ENCODE peak calls at places on chromosomes 5 and 9, in eight cellular contexts. One of them, this sample, is unnamed.
A peak's percentile ranks its signal among the peaks of the same experiment; 100 is the strongest.

GRCh38 chr9:93435386-93435785 is 16.1 kb upstream of the FAM120A start:
- DNase-seq in gastrocnemius medialis: no peak
- DNase-seq in endothelial cell of umbilical vein: no peak
- DNase-seq in transverse colon: no peak
- DNase-seq in stomach: no peak
- DNase-seq in body of pancreas: no peak
- DNase-seq in A549: no peak
- DNase-seq in uterus: no peak
- DNase-seq in this sample: no peak

GRCh38 chr9:116391306-116391900 is 237.8 kb downstream of the PAPPA start:
- DNase-seq in uterus: no peak
- DNase-seq in endothelial cell of umbilical vein: no peak
- DNase-seq in stomach: no peak
- DNase-seq in body of pancreas: no peak
- DNase-seq in transverse colon: no peak
- DNase-seq in A549: no peak
- DNase-seq in gastrocnemius medialis: no peak
- DNase-seq in this sample: no peak

GRCh38 chr5:124408738-124409453 is 337.5 kb downstream of the ZNF608 start:
- DNase-seq in body of pancreas: no peak
- DNase-seq in stomach: no peak
- DNase-seq in uterus: no peak
- DNase-seq in endothelial cell of umbilical vein: no peak
- DNase-seq in transverse colon: no peak
- DNase-seq in A549: no peak
- DNase-seq in gastrocnemius medialis: no peak
- DNase-seq in this sample: no peak

GRCh38 chr9:5951686-5952211 is 61.1 kb downstream of the MLANA start:
- DNase-seq in endothelial cell of umbilical vein: no peak
- DNase-seq in transverse colon: no peak
- DNase-seq in A549: peak; percentile 22
- DNase-seq in uterus: no peak
- DNase-seq in stomach: no peak
- DNase-seq in body of pancreas: no peak
- DNase-seq in gastrocnemius medialis: no peak
- DNase-seq in this sample: no peak

GRCh38 chr9:69768716-69769115 is 8.9 kb upstream of the PTAR1 start:
- DNase-seq in gastrocnemius medialis: no peak
- DNase-seq in uterus: no peak
- DNase-seq in endothelial cell of umbilical vein: no peak
- DNase-seq in stomach: no peak
- DNase-seq in A549: no peak
- DNase-seq in transverse colon: no peak
- DNase-seq in body of pancreas: no peak
- DNase-seq in this sample: no peak

GRCh38 chr9:126262738-126263137 is 63.9 kb upstream of the MVB12B start:
- DNase-seq in transverse colon: no peak
- DNase-seq in body of pancreas: no peak
- DNase-seq in endothelial cell of umbilical vein: no peak
- DNase-seq in uterus: no peak
- DNase-seq in stomach: no peak
- DNase-seq in gastrocnemius medialis: no peak
- DNase-seq in A549: no peak
- DNase-seq in this sample: no peak

GRCh38 chr5:139725073-139725830 is 70.4 kb upstream of the PSD2 start:
- DNase-seq in A549: no peak
- DNase-seq in transverse colon: no peak
- DNase-seq in body of pancreas: no peak
- DNase-seq in stomach: peak; percentile 35
- DNase-seq in uterus: peak; percentile 77
- DNase-seq in endothelial cell of umbilical vein: peak; percentile 86
- DNase-seq in gastrocnemius medialis: no peak
- DNase-seq in this sample: peak; percentile 99

GRCh38 chr5:68396722-68397121 is 181.2 kb downstream of the PIK3R1 start:
- DNase-seq in body of pancreas: peak; percentile 52
- DNase-seq in transverse colon: peak; percentile 67
- DNase-seq in uterus: no peak
- DNase-seq in A549: peak; percentile 78
- DNase-seq in stomach: peak; percentile 51
- DNase-seq in endothelial cell of umbilical vein: no peak
- DNase-seq in gastrocnemius medialis: no peak
- DNase-seq in this sample: no peak

GRCh38 chr9:83013867-83014605 is 48.9 kb downstream of the RASEF start:
- DNase-seq in A549: no peak
- DNase-seq in body of pancreas: no peak
- DNase-seq in transverse colon: no peak
- DNase-seq in uterus: no peak
- DNase-seq in gastrocnemius medialis: no peak
- DNase-seq in endothelial cell of umbilical vein: no peak
- DNase-seq in stomach: no peak
- DNase-seq in this sample: no peak

GRCh38 chr9:114114364-114114763 is 15.3 kb upstream of the KIF12 start:
- DNase-seq in stomach: no peak
- DNase-seq in gastrocnemius medialis: no peak
- DNase-seq in A549: no peak
- DNase-seq in uterus: no peak
- DNase-seq in endothelial cell of umbilical vein: no peak
- DNase-seq in transverse colon: no peak
- DNase-seq in body of pancreas: no peak
- DNase-seq in this sample: no peak

GRCh38 chr5:136036293-136036911 is 7.6 kb downstream of the TGFBI start:
- DNase-seq in body of pancreas: no peak
- DNase-seq in A549: no peak
- DNase-seq in stomach: no peak
- DNase-seq in gastrocnemius medialis: no peak
- DNase-seq in transverse colon: no peak
- DNase-seq in endothelial cell of umbilical vein: no peak
- DNase-seq in uterus: no peak
- DNase-seq in this sample: no peak

GRCh38 chr5:83856898-83857297 is 136.2 kb upstream of the HAPLN1 start:
- DNase-seq in transverse colon: no peak
- DNase-seq in stomach: no peak
- DNase-seq in endothelial cell of umbilical vein: no peak
- DNase-seq in body of pancreas: no peak
- DNase-seq in gastrocnemius medialis: no peak
- DNase-seq in uterus: no peak
- DNase-seq in A549: no peak
- DNase-seq in this sample: no peak

GRCh38 chr5:163727028-163727427 is 221.6 kb downstream of the MAT2B start:
- DNase-seq in gastrocnemius medialis: no peak
- DNase-seq in A549: no peak
- DNase-seq in stomach: no peak
- DNase-seq in uterus: no peak
- DNase-seq in body of pancreas: no peak
- DNase-seq in transverse colon: peak; percentile 19
- DNase-seq in endothelial cell of umbilical vein: no peak
- DNase-seq in this sample: peak; percentile 67

GRCh38 chr5:112548246-112548982 is 129.3 kb upstream of the EPB41L4A start:
- DNase-seq in gastrocnemius medialis: no peak
- DNase-seq in stomach: no peak
- DNase-seq in body of pancreas: no peak
- DNase-seq in A549: peak; percentile 27
- DNase-seq in transverse colon: no peak
- DNase-seq in uterus: no peak
- DNase-seq in endothelial cell of umbilical vein: peak; percentile 22
- DNase-seq in this sample: peak; percentile 31

GRCh38 chr9:129160712-129161533 is 17.1 kb downstream of the IER5L start:
- DNase-seq in endothelial cell of umbilical vein: no peak
- DNase-seq in stomach: no peak
- DNase-seq in transverse colon: no peak
- DNase-seq in uterus: no peak
- DNase-seq in gastrocnemius medialis: no peak
- DNase-seq in body of pancreas: no peak
- DNase-seq in A549: peak; percentile 37
- DNase-seq in this sample: peak; percentile 26

GRCh38 chr9:107734231-107735014 is 244.9 kb upstream of the KLF4 start:
- DNase-seq in body of pancreas: no peak
- DNase-seq in endothelial cell of umbilical vein: no peak
- DNase-seq in transverse colon: no peak
- DNase-seq in gastrocnemius medialis: no peak
- DNase-seq in uterus: peak; percentile 50
- DNase-seq in stomach: no peak
- DNase-seq in A549: no peak
- DNase-seq in this sample: peak; percentile 12

GRCh38 chr5:65512170-65512937 is 30.6 kb upstream of the ADAMTS6 start:
- DNase-seq in body of pancreas: no peak
- DNase-seq in transverse colon: no peak
- DNase-seq in uterus: no peak
- DNase-seq in A549: no peak
- DNase-seq in gastrocnemius medialis: no peak
- DNase-seq in stomach: no peak
- DNase-seq in endothelial cell of umbilical vein: peak; percentile 23
- DNase-seq in this sample: no peak

GRCh38 chr5:141623197-141623596 is 4.4 kb upstream of the DIAPH1 start:
- DNase-seq in uterus: no peak
- DNase-seq in endothelial cell of umbilical vein: no peak
- DNase-seq in transverse colon: no peak
- DNase-seq in A549: no peak
- DNase-seq in gastrocnemius medialis: no peak
- DNase-seq in stomach: no peak
- DNase-seq in body of pancreas: no peak
- DNase-seq in this sample: no peak

GRCh38 chr5:127254729-127255284 is 35.8 kb upstream of the MEGF10 start:
- DNase-seq in stomach: no peak
- DNase-seq in endothelial cell of umbilical vein: peak; percentile 13
- DNase-seq in body of pancreas: no peak
- DNase-seq in uterus: no peak
- DNase-seq in transverse colon: no peak
- DNase-seq in gastrocnemius medialis: no peak
- DNase-seq in A549: peak; percentile 13
- DNase-seq in this sample: no peak

DNA sequence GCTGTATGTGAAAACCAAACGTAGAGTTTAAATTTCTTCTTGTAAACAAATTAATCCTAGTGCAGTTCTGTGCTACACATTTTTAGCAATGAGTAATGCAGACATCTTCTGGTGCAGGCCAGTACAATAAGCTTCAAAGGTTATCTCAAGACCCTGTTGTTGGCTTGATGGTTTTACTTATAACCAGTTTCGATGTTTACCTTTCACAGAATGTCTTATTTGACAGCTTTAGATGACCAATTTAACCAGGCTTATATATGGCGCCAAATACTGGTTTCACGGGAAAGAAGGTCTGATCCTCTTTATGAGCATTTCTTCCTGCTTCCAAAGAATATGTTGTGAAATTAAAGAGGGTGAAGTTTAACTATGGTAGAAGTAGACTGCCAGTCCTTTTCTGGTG is 9.9 kb downstream of the ZFAND5 start:
- DNase-seq in body of pancreas: no peak
- DNase-seq in A549: peak; percentile 20
- DNase-seq in endothelial cell of umbilical vein: no peak
- DNase-seq in gastrocnemius medialis: no peak
- DNase-seq in uterus: no peak
- DNase-seq in stomach: no peak
- DNase-seq in transverse colon: no peak
- DNase-seq in this sample: no peak
- H3K4me1 ChIP-seq in body of pancreas: peaks cover 41% of the 10 kb centered on the region
- H3K4me1 ChIP-seq in A549: peaks cover 94% of the 10 kb centered on the region
- H3K4me1 ChIP-seq in endothelial cell of umbilical vein: peaks cover 18% of the 10 kb centered on the region
- H3K4me1 ChIP-seq in gastrocnemius medialis: peaks cover 83% of the 10 kb centered on the region
- H3K4me1 ChIP-seq in uterus: peaks cover 13% of the 10 kb centered on the region
- H3K4me1 ChIP-seq in stomach: peaks cover 60% of the 10 kb centered on the region
- H3K4me1 ChIP-seq in transverse colon: peaks cover 21% of the 10 kb centered on the region
- H3K4me1 ChIP-seq in this sample: peaks cover 46% of the 10 kb centered on the region

GRCh38 chr9:88535932-88536324 is 950 bp downstream of the NXNL2 start:
- DNase-seq in transverse colon: no peak
- DNase-seq in gastrocnemius medialis: no peak
- DNase-seq in uterus: peak; percentile 65
- DNase-seq in stomach: no peak
- DNase-seq in A549: no peak
- DNase-seq in endothelial cell of umbilical vein: no peak
- DNase-seq in body of pancreas: no peak
- DNase-seq in this sample: peak; percentile 7

GRCh38 chr9:88533951-88534455 is 975 bp upstream of the NXNL2 start:
- DNase-seq in transverse colon: peak; percentile 17
- DNase-seq in gastrocnemius medialis: no peak
- DNase-seq in uterus: peak; percentile 74
- DNase-seq in stomach: peak; percentile 30
- DNase-seq in body of pancreas: no peak
- DNase-seq in A549: peak; percentile 88
- DNase-seq in endothelial cell of umbilical vein: peak; percentile 19
- DNase-seq in this sample: peak; percentile 41

GRCh38 chr9:88536951-88537742 is 2.2 kb downstream of the NXNL2 start:
- DNase-seq in uterus: peak; percentile 41
- DNase-seq in A549: peak; percentile 29
- DNase-seq in endothelial cell of umbilical vein: no peak
- DNase-seq in stomach: no peak
- DNase-seq in transverse colon: no peak
- DNase-seq in body of pancreas: no peak
- DNase-seq in gastrocnemius medialis: no peak
- DNase-seq in this sample: no peak

GRCh38 chr9:88534456-88535225 is at the start of gene NXNL2:
- DNase-seq in endothelial cell of umbilical vein: peak; percentile 61
- DNase-seq in stomach: peak; percentile 77
- DNase-seq in body of pancreas: peak; percentile 79
- DNase-seq in transverse colon: peak; percentile 78
- DNase-seq in gastrocnemius medialis: no peak
- DNase-seq in A549: peak; percentile 93
- DNase-seq in uterus: peak; percentile 93
- DNase-seq in this sample: peak; percentile 61

GRCh38 chr9:88535226-88535931 is 401 bp downstream of the NXNL2 start:
- DNase-seq in gastrocnemius medialis: no peak
- DNase-seq in stomach: peak; percentile 30
- DNase-seq in A549: peak; percentile 31
- DNase-seq in body of pancreas: no peak
- DNase-seq in endothelial cell of umbilical vein: no peak
- DNase-seq in uterus: no peak
- DNase-seq in transverse colon: peak; percentile 29
- DNase-seq in this sample: peak; percentile 42
- TF ChIP-seq POLR2A in gastrocnemius medialis: no peak
- TF ChIP-seq POLR2A in stomach: no peak
- TF ChIP-seq POLR2A in A549: no peak
- TF ChIP-seq POLR2A in body of pancreas: peak; percentile 45
- TF ChIP-seq POLR2A in endothelial cell of umbilical vein: no peak
- TF ChIP-seq POLR2A in uterus: no peak
- TF ChIP-seq POLR2A in transverse colon: no peak
- TF ChIP-seq POLR2A in this sample: no peak

DNA sequence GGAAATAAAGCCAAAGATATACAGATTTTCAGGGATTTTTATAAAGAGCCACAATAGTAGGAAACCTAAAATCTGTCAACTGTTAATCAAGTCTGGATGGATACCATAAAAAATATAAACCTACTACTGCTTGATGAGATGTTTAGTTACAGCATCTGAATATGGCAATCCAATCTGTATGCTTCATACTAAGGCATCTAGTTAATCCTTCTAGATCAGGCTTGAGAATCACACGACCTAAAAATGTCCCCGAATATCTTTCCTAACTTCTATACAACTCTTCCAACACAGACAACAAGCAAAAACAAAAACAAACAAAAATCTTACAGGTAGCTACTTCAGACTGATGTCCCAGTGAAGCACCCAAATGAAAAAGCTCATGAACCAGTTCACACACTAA is 29.8 kb downstream of the SSBP2 start:
- DNase-seq in body of pancreas: no peak
- DNase-seq in gastrocnemius medialis: no peak
- DNase-seq in uterus: no peak
- DNase-seq in endothelial cell of umbilical vein: no peak
- DNase-seq in A549: no peak
- DNase-seq in stomach: no peak
- DNase-seq in transverse colon: no peak
- DNase-seq in this sample: no peak
- H3K4me1 ChIP-seq in body of pancreas: peaks cover 20% of the 10 kb centered on the region
- H3K4me1 ChIP-seq in gastrocnemius medialis: peaks cover 59% of the 10 kb centered on the region
- H3K4me1 ChIP-seq in uterus: peaks cover 5% of the 10 kb centered on the region
- H3K4me1 ChIP-seq in endothelial cell of umbilical vein: peaks cover 10% of the 10 kb centered on the region
- H3K4me1 ChIP-seq in A549: no peaks in the 10 kb centered on the region
- H3K4me1 ChIP-seq in stomach: no peaks in the 10 kb centered on the region
- H3K4me1 ChIP-seq in transverse colon: peaks cover 8% of the 10 kb centered on the region
- H3K4me1 ChIP-seq in this sample: no peaks in the 10 kb centered on the region

GRCh38 chr9:19230356-19231125 is at the start of gene DENND4C:
- DNase-seq in stomach: peak; percentile 89
- DNase-seq in body of pancreas: peak; percentile 85
- DNase-seq in transverse colon: peak; percentile 89
- DNase-seq in endothelial cell of umbilical vein: peak; percentile 90
- DNase-seq in uterus: peak; percentile 85
- DNase-seq in A549: peak; percentile 87
- DNase-seq in gastrocnemius medialis: peak; percentile 69
- DNase-seq in this sample: peak; percentile 89
- TF ChIP-seq POLR2A in stomach: no peak
- TF ChIP-seq POLR2A in body of pancreas: peak; percentile 93
- TF ChIP-seq POLR2A in transverse colon: peak; percentile 95
- TF ChIP-seq POLR2A in endothelial cell of umbilical vein: peak; percentile 87
- TF ChIP-seq POLR2A in uterus: peak; percentile 71
- TF ChIP-seq POLR2A in A549: peak; percentile 81
- TF ChIP-seq POLR2A in gastrocnemius medialis: peak; percentile 70
- TF ChIP-seq POLR2A in this sample: peak; percentile 95